ENCODE peak calls at places on chromosomes 3 and 15, in six cellular contexts. R is IMR-90; T is EH; O is NCI-H748 treated with DMSO at 0.1 percent for 48 hours; M is effector CD8-positive, alpha-beta T cell; J is nephron progenitor cell. K is an unnamed sample.

GRCh38 chr15:58842713-58843396 is 71.8 kb downstream of the MINDY2 start:
- DNase-seq in R (no peak), M (no peak), T (no peak), J (no peak), O (no peak), K (no peak)

GRCh38 chr3:125403789-125404188 is 28.7 kb upstream of the ZNF148 start:
- DNase-seq in R (peak), O (no peak), M (no peak), T (peak), J (no peak), K (no peak)

GRCh38 chr15:47439146-47439869 is 278.0 kb upstream of the SEMA6D start:
- DNase-seq in T (peak), R (peak), M (no peak), J (no peak), O (no peak), K (no peak)

GRCh38 chr15:52794665-52795463 is 4.7 kb upstream of the ONECUT1 start:
- DNase-seq in M (no peak), R (no peak), T (no peak), O (no peak), J (no peak), K (no peak)

GRCh38 chr3:151925876-151926275 is 52.4 kb downstream of the SUCNR1 start:
- DNase-seq in J (no peak), O (no peak), M (no peak), T (peak), R (peak), K (no peak)

GRCh38 chr3:134937256-134938023 is 142.4 kb downstream of the EPHB1 start:
- DNase-seq in O (peak), J (peak), M (no peak), R (no peak), T (peak), K (no peak)

GRCh38 chr15:69213786-69214185 is 53.4 kb downstream of the GLCE start:
- DNase-seq in J (no peak), O (no peak), R (no peak), T (no peak), M (no peak), K (no peak)

GRCh38 chr3:188792788-188793187 is 379.0 kb upstream of the TPRG1 start:
- DNase-seq in O (no peak), M (no peak), T (no peak), R (peak), J (peak), K (no peak)

GRCh38 chr15:34161329-34161953 is 48.5 kb downstream of the KATNBL1 start:
- DNase-seq in T (no peak), M (no peak), J (no peak), O (no peak), R (peak), K (no peak)

GRCh38 chr15:64749999-64750657 is 25.3 kb downstream of the RBPMS2 start:
- DNase-seq in O (no peak), J (peak), M (no peak), R (peak), T (peak), K (no peak)

GRCh38 chr15:53710906-53711305 is 48.6 kb downstream of the WDR72 start:
- DNase-seq in M (no peak), T (no peak), R (no peak), O (no peak), J (no peak), K (no peak)

GRCh38 chr3:11770477-11771381 is 76.0 kb downstream of the TAMM41 start:
- DNase-seq in J (peak), R (peak), M (peak), T (peak), O (peak), K (no peak)

GRCh38 chr3:22089284-22089683 is 338.3 kb upstream of the ZNF385D start:
- DNase-seq in J (peak), T (peak), O (peak), M (no peak), R (peak), K (no peak)

GRCh38 chr3:24154751-24155150 is 209.7 kb downstream of the NR1D2 start:
- DNase-seq in M (no peak), T (no peak), J (no peak), O (no peak), R (no peak), K (no peak)

GRCh38 chr3:4627651-4628375 is 134.7 kb downstream of the ITPR1 start:
- DNase-seq in T (no peak), J (no peak), M (no peak), O (no peak), R (no peak), K (no peak)

GRCh38 chr3:10437272-10437994 is 68.0 kb downstream of the ATP2B2 start:
- DNase-seq in O (no peak), T (peak), J (no peak), R (peak), M (peak), K (no peak)

GRCh38 chr15:68815598-68815997 is 5.1 kb downstream of the ANP32A start:
- DNase-seq in R (no peak), T (peak), J (no peak), M (no peak), O (no peak), K (no peak)

GRCh38 chr3:109234300-109234699 is 82.0 kb downstream of the DPPA2 start:
- DNase-seq in M (no peak), T (no peak), R (no peak), J (peak), O (no peak), K (no peak)

GRCh38 chr3:43879166-43879565 is 188.4 kb downstream of the ABHD5 start:
- DNase-seq in T (no peak), O (peak), M (no peak), R (no peak), J (peak), K (no peak)

GRCh38 chr3:69864751-69865150 is 125.5 kb downstream of the MITF start:
- DNase-seq in T (peak), R (peak), M (no peak), J (no peak), O (no peak), K (no peak)

GRCh38 chr3:159829056-159829995 is 159.3 kb upstream of the IL12A start:
- DNase-seq in T (peak), M (no peak), R (peak), J (no peak), O (peak), K (no peak)

GRCh38 chr15:90143176-90143655 is 40.9 kb upstream of the IDH2 start:
- DNase-seq in J (peak), M (peak), T (peak), R (peak), O (peak), K (peak)

GRCh38 chr3:21752749-21753347 is 1.8 kb upstream of the ZNF385D start:
- DNase-seq in J (no peak), M (no peak), T (peak), O (peak), R (peak), K (no peak)

GRCh38 chr3:183298708-183299153 is 45.7 kb downstream of the B3GNT5 start:
- DNase-seq in J (peak), O (no peak), R (peak), T (peak), M (no peak), K (no peak)

GRCh38 chr3:191499307-191500125 is 38.6 kb downstream of the PYDC2 start:
- DNase-seq in J (peak), O (no peak), M (no peak), R (peak), T (peak), K (no peak)

GRCh38 chr15:44735482-44736260 is 657 bp upstream of the TRIM69 start:
- DNase-seq in O (no peak), T (peak), R (peak), M (peak), J (no peak), K (no peak)

GRCh38 chr3:172606021-172606420 is 82.8 kb upstream of the TNFSF10 start:
- DNase-seq in R (peak), T (peak), M (no peak), O (no peak), J (no peak), K (no peak)

GRCh38 chr3:160003520-160004128 is 15.0 kb downstream of the IL12A start:
- DNase-seq in J (peak), T (peak), R (peak), M (no peak), O (no peak), K (peak)

GRCh38 chr3:135992072-135992471 is 26.5 kb downstream of the PPP2R3A start:
- DNase-seq in O (no peak), M (no peak), R (peak), J (no peak), T (peak), K (peak)

K was measured in Panc1.